ENCODE peak calls at places on chromosomes 2 and 18, in five cellular contexts. P is HepG2, N is GM12891, S is SK-N-SH, J is H1. X is an unnamed sample.

GRCh38 chr2:111670776-111671175 is 213.2 kb downstream of the ANAPC1 start:
- DNase-seq in J (no peak), S (no peak), N (no peak), P (no peak), X (no peak)

GRCh38 chr2:45315881-45316280 is 295.2 kb downstream of the SRBD1 start:
- DNase-seq in P (no peak), S (no peak), J (no peak), N (no peak), X (no peak)

GRCh38 chr18:50507120-50507590 is 52.7 kb upstream of the MAPK4 start:
- DNase-seq in P (peak; percentile 13), J (peak; percentile 29), S (peak; percentile 61), N (no peak), X (no peak)

GRCh38 chr2:21404827-21405625 is 281.3 kb downstream of the TDRD15 start:
- DNase-seq in N (no peak), S (no peak), J (no peak), P (no peak), X (no peak)

GRCh38 chr2:220296174-220296573 is 668.7 kb downstream of the SLC4A3 start:
- DNase-seq in J (no peak), S (no peak), P (no peak), N (no peak), X (no peak)

GRCh38 chr2:133968446-133968845 is 285.4 kb upstream of the MGAT5 start:
- DNase-seq in P (no peak), J (no peak), S (no peak), N (no peak), X (no peak)

GRCh38 chr18:40179647-40180175 is 1775.3 kb upstream of the PIK3C3 start:
- DNase-seq in N (no peak), P (no peak), J (no peak), S (no peak), X (no peak)

GRCh38 chr2:236670235-236670620 is 100.6 kb downstream of the ACKR3 start:
- DNase-seq in S (no peak), N (no peak), J (no peak), P (no peak), X (no peak)

GRCh38 chr2:60285476-60286316 is 267.8 kb downstream of the BCL11A start:
- DNase-seq in N (no peak), P (no peak), J (no peak), S (no peak), X (no peak)

GRCh38 chr2:199704358-199705238 is 146.4 kb downstream of the FTCDNL1 start:
- DNase-seq in J (no peak), N (no peak), S (no peak), P (peak; percentile 53), X (no peak)

GRCh38 chr2:32806857-32807256 is 139.9 kb upstream of the LTBP1 start:
- DNase-seq in S (no peak), J (no peak), N (no peak), P (no peak), X (no peak)

GRCh38 chr18:31980863-31981262 is 37.8 kb upstream of the RNF125 start:
- DNase-seq in S (no peak), N (no peak), P (no peak), J (no peak), X (no peak)

GRCh38 chr2:231452799-231453508 is 11.3 kb downstream of the NCL start:
- DNase-seq in P (peak; percentile 23), S (no peak), N (no peak), J (no peak), X (no peak)

GRCh38 chr2:1774929-1775328 is 30.6 kb upstream of the PXDN start:
- DNase-seq in S (no peak), J (no peak), N (no peak), P (no peak), X (no peak)

GRCh38 chr2:166184789-166185188 is 57.0 kb upstream of the SCN1A start:
- DNase-seq in P (no peak), J (no peak), N (no peak), S (no peak), X (no peak)

GRCh38 chr2:229712125-229712524 is 2.2 kb downstream of the DNER start:
- DNase-seq in J (no peak), N (no peak), P (no peak), S (no peak), X (no peak)

GRCh38 chr2:111168528-111168929 is 47.8 kb downstream of the BCL2L11 start:
- DNase-seq in J (no peak), P (no peak), N (peak; percentile 34), S (no peak), X (peak; percentile 68)

GRCh38 chr18:62425465-62426190 is 97.2 kb upstream of the ZCCHC2 start:
- DNase-seq in S (peak; percentile 66), N (no peak), J (peak; percentile 77), P (peak; percentile 88), X (no peak)

GRCh38 chr2:179729961-179730360 is 131.5 kb downstream of the ZNF385B start:
- DNase-seq in N (no peak), J (no peak), S (no peak), P (no peak), X (no peak)
- TF ChIP-seq TAF1 in N (no peak), J (no peak), S (no peak), P (no peak), X (no peak)

GRCh38 chr2:54639609-54640008 is 83.9 kb upstream of the EML6 start:
- DNase-seq in N (no peak), J (no peak), S (no peak), P (no peak), X (no peak)
- TF ChIP-seq TAF1 in N (no peak), J (no peak), S (no peak), P (no peak), X (no peak)

GRCh38 chr2:222436040-222436413 is 11.7 kb downstream of the SGPP2 start:
- DNase-seq in J (no peak), P (no peak), N (no peak), S (no peak), X (no peak)
- TF ChIP-seq TAF1 in J (no peak), P (no peak), N (no peak), S (no peak), X (no peak)

GRCh38 chr2:182506606-182507005 is 79.8 kb upstream of the PDE1A start:
- DNase-seq in S (peak; percentile 16), N (no peak), J (no peak), P (no peak), X (no peak)
- TF ChIP-seq TAF1 in S (no peak), N (no peak), J (no peak), P (no peak), X (no peak)

DNA sequence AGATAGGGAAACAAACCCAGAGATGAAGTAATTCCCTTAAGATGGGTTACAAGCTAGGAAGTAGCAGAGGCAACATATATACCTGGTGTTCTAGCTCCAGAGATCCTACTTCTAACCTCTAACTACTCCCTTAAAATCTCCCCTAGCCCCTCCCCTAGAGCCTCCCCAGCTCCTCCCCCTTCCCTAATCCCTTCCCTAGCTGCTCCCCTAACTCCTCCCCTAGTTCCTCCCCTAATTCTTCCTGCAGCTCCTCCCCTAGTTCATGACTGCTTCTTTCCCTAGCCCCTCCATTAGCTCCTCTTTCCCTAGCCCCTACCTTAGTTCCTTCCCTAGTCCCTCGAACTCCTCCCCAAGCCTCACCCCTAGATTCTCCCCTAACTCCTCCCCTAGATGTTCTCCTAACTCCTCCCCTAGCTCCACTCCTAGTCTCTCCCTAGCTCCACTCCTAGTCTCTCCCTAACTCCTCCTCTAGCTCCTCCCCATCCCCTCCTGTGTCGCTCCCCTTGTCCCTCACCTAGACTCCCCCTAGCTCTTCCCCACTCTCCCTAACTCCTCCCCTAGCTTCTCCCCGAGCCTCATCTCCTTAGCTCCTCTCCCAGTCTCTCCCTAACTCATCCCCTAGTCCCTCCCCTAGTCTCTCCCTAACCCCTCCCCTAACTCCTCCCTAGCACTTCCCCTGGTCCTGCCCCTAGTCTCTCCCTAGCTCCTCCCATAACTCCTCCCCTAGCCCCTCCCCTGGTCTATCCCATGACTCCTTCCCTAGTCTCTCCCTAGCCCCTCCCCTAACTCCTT is 108.9 kb downstream of the CD226 start:
- DNase-seq in P (peak; percentile 18), J (peak; percentile 41), N (no peak), S (peak; percentile 29), X (peak; percentile 13)
- TF ChIP-seq TAF1 in P (no peak), J (no peak), N (no peak), S (no peak), X (no peak)

GRCh38 chr2:69209482-69209881 is 177.5 kb downstream of the GFPT1 start:
- DNase-seq in S (no peak), P (no peak), N (no peak), J (no peak), X (no peak)

GRCh38 chr2:69211111-69211510 is 175.9 kb downstream of the GFPT1 start:
- DNase-seq in J (no peak), N (no peak), P (no peak), S (no peak), X (no peak)

GRCh38 chr2:69211686-69212085 is 175.3 kb downstream of the GFPT1 start:
- DNase-seq in S (no peak), J (no peak), P (no peak), N (no peak), X (no peak)

GRCh38 chr2:69212238-69213028 is 174.6 kb downstream of the GFPT1 start:
- DNase-seq in P (no peak), J (no peak), N (no peak), S (no peak), X (no peak)

GRCh38 chr2:69210386-69210785 is 176.6 kb downstream of the GFPT1 start:
- DNase-seq in J (no peak), P (no peak), S (no peak), N (no peak), X (no peak)
- TF ChIP-seq TAF1 in J (no peak), P (no peak), S (no peak), N (no peak), X (no peak)

DNA sequence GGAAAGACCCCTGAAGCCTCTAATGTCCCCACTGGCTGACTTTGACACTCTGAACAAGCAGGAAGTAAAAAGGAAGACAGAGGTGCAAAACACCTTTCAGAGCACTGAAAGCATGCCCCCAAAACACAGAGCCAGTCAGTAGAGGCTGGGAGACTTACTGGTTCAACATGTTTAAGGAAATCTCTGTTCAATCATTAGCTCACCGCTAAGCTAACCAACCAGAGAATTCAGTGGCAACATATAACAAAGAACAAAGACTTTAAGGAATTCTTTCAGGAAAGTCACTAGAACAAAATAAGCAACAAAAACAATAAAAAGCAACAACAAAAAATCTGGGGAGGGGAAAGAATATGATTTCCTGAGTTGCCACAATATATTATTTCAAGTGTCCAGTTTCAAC is 24.1 kb upstream of the RNU4ATAC start:
- DNase-seq in N (no peak), S (no peak), P (no peak), J (no peak), X (no peak)
- TF ChIP-seq TAF1 in N (no peak), S (no peak), P (no peak), J (no peak), X (no peak)

X was measured in GM12878.